ENCODE peak calls at places on chromosomes 4 and X, in seven cellular contexts. L is skeletal muscle cell; Z is cardiac muscle cell; A is effector memory CD4-positive, alpha-beta T cell; S is prostate gland; Q is astrocyte of the cerebellum; N is vagina. P is an unnamed sample.

GRCh38 chrX:40010550-40011364 is 87.0 kb downstream of the BCOR start:
- DNase-seq in A (no peak), Q (no peak), N (no peak), S (no peak), L (no peak), Z (no peak), P (no peak)

GRCh38 chrX:51902651-51903050 is 9.2 kb downstream of the MAGED1 start:
- DNase-seq in N (no peak), S (no peak), Z (no peak), A (no peak), L (no peak), Q (no peak), P (no peak)

GRCh38 chrX:138945219-138945618 is 233.7 kb upstream of the FGF13 start:
- DNase-seq in S (no peak), Z (no peak), L (no peak), Q (no peak), A (no peak), N (no peak), P (no peak)

GRCh38 chr4:63728480-63729177 is 680.6 kb downstream of the TECRL start:
- DNase-seq in S (no peak), A (no peak), L (no peak), Z (no peak), N (no peak), Q (no peak), P (no peak)

GRCh38 chr4:61086979-61087378 is 113.1 kb upstream of the ADGRL3 start:
- DNase-seq in A (no peak), N (no peak), L (no peak), Q (no peak), Z (no peak), S (no peak), P (no peak)

GRCh38 chr4:145453163-145453520 is 28.5 kb upstream of the SMAD1 start:
- DNase-seq in A (no peak), N (no peak), Z (no peak), S (no peak), L (no peak), Q (no peak), P (no peak)

GRCh38 chrX:13837290-13837745 is 20.4 kb upstream of the GPM6B start:
- DNase-seq in A (no peak), L (no peak), Z (no peak), S (no peak), N (no peak), Q (no peak), P (peak)

GRCh38 chrX:118974908-118975671 is 672 bp downstream of the LONRF3 start:
- DNase-seq in S (peak), N (no peak), Z (peak), Q (no peak), L (no peak), A (peak), P (no peak)

GRCh38 chrX:153969904-153970397 is 1.7 kb downstream of the HCFC1 start:
- DNase-seq in S (no peak), N (no peak), A (no peak), Q (no peak), Z (no peak), L (no peak), P (no peak)

GRCh38 chr4:107978716-107979451 is 10.8 kb upstream of the HADH start:
- DNase-seq in Z (no peak), S (no peak), A (no peak), N (no peak), Q (no peak), L (no peak), P (peak)

GRCh38 chr4:57401586-57401985 is 291.4 kb upstream of the IGFBP7 start:
- DNase-seq in Z (no peak), A (no peak), S (no peak), L (no peak), Q (no peak), N (no peak), P (no peak)

GRCh38 chr4:39446842-39447573 is 11.7 kb downstream of the RPL9 start:
- DNase-seq in Q (peak), N (no peak), A (peak), L (no peak), S (peak), Z (peak), P (peak)

GRCh38 chr4:184960505-184960971 is 57.8 kb upstream of the HELT start:
- DNase-seq in Q (no peak), L (no peak), A (no peak), Z (peak), S (peak), N (peak), P (no peak)

GRCh38 chr4:36111180-36111579 is 133.1 kb downstream of the ARAP2 start:
- DNase-seq in Q (peak), S (no peak), L (peak), Z (no peak), N (no peak), A (no peak), P (no peak)

GRCh38 chr4:123393696-123394095 is 2.9 kb upstream of the SPRY1 start:
- DNase-seq in Q (no peak), S (no peak), Z (no peak), L (no peak), N (no peak), A (no peak), P (no peak)

GRCh38 chr4:190019023-190019858 is 7.8 kb downstream of the FRG2 start:
- DNase-seq in S (no peak), Z (no peak), N (no peak), L (no peak), Q (no peak), A (no peak), P (no peak)

GRCh38 chrX:51743179-51743957 is at the start of gene GSPT2:
- DNase-seq in A (peak), L (peak), S (peak), N (no peak), Z (peak), Q (peak), P (peak)

GRCh38 chr4:189062047-189062820 is 878.4 kb upstream of the FRG1 start:
- DNase-seq in Z (no peak), S (no peak), A (no peak), L (no peak), N (no peak), Q (no peak), P (no peak)

GRCh38 chr4:108166038-108166437 is 2.7 kb downstream of the LEF1 start:
- DNase-seq in N (no peak), L (no peak), A (no peak), S (no peak), Q (no peak), Z (no peak), P (no peak)

GRCh38 chrX:131405497-131405896 is 116.4 kb upstream of the IGSF1 start:
- DNase-seq in S (no peak), A (no peak), L (no peak), Z (no peak), Q (no peak), N (no peak), P (no peak)

GRCh38 chrX:129790146-129790545 is 10.4 kb downstream of the SASH3 start:
- DNase-seq in N (no peak), Z (no peak), S (no peak), L (no peak), Q (no peak), A (no peak), P (no peak)

GRCh38 chr4:47930971-47931804 is 16.8 kb upstream of the NFXL1 start:
- DNase-seq in N (no peak), A (no peak), Z (peak), L (peak), Q (peak), S (no peak), P (no peak)

GRCh38 chr4:8398347-8398746 is 42.2 kb downstream of the ACOX3 start:
- DNase-seq in A (no peak), Q (no peak), Z (no peak), S (no peak), N (no peak), L (no peak), P (no peak)

GRCh38 chr4:2483237-2483636 is 14.3 kb downstream of the RNF4 start:
- DNase-seq in Q (no peak), A (no peak), N (no peak), S (no peak), L (no peak), Z (no peak), P (no peak)

GRCh38 chr4:74873545-74874295 is 59.2 kb upstream of the PARM1 start:
- DNase-seq in L (no peak), N (no peak), S (no peak), Q (no peak), A (no peak), Z (peak), P (no peak)

GRCh38 chr4:125582302-125582701 is 267.5 kb downstream of the FAT4 start:
- DNase-seq in S (no peak), Z (peak), L (peak), Q (no peak), A (no peak), N (no peak), P (no peak)

GRCh38 chr4:18041114-18041513 is 19.6 kb upstream of the LCORL start:
- DNase-seq in Q (no peak), A (no peak), Z (peak), N (no peak), L (no peak), S (no peak), P (no peak)

GRCh38 chr4:1603413-1604135 is 80.5 kb downstream of the FAM53A start:
- DNase-seq in A (no peak), S (no peak), Q (no peak), N (no peak), Z (no peak), L (no peak), P (no peak)

GRCh38 chrX:39854772-39855747 is 242.7 kb downstream of the BCOR start:
- DNase-seq in Z (no peak), N (no peak), A (peak), Q (no peak), L (no peak), S (no peak), P (no peak)

GRCh38 chrX:30949554-30949953 is 60.5 kb upstream of the TAB3 start:
- DNase-seq in S (no peak), L (no peak), N (no peak), Q (no peak), Z (no peak), A (no peak), P (no peak)

GRCh38 chr4:22969314-22969896 is 276.7 kb downstream of the GBA3 start:
- DNase-seq in Z (peak), Q (peak), S (no peak), A (no peak), N (no peak), L (peak), P (no peak)
- H3K4me3 ChIP-seq in Z (no peak), Q (no peak), S (no peak), A (no peak), N (no peak), L (no peak), P (no peak)

GRCh38 chrX:100829730-100830129 is 9.5 kb downstream of the CSTF2 start:
- DNase-seq in A (no peak), Q (no peak), S (no peak), L (peak), N (no peak), Z (peak), P (no peak)

GRCh38 chrX:100830143-100830542 is 10.0 kb downstream of the CSTF2 start:
- DNase-seq in L (no peak), A (no peak), S (no peak), Q (no peak), Z (no peak), N (no peak), P (no peak)

GRCh38 chrX:100831219-100831946 is 11.2 kb downstream of the CSTF2 start:
- DNase-seq in L (no peak), Q (no peak), A (no peak), S (no peak), Z (no peak), N (no peak), P (no peak)

GRCh38 chrX:100830547-100830946 is 10.4 kb downstream of the CSTF2 start:
- DNase-seq in Z (no peak), S (no peak), N (no peak), A (no peak), Q (no peak), L (no peak), P (no peak)
- H3K4me3 ChIP-seq in Z (no peak), S (no peak), N (no peak), A (no peak), Q (no peak), L (no peak), P (no peak)

GRCh38 chr4:109801099-109801789 is 555 bp downstream of the CFI start:
- DNase-seq in Q (no peak), A (no peak), N (no peak), L (no peak), S (no peak), Z (peak), P (no peak)
- H3K4me3 ChIP-seq in Q (peak), A (no peak), N (no peak), L (no peak), S (no peak), Z (no peak), P (peak)

GRCh38 chr4:3721186-3721585 is 45.0 kb upstream of the ADRA2C start:
- DNase-seq in L (no peak), N (no peak), A (no peak), Z (no peak), Q (no peak), S (no peak), P (no peak)
- H3K4me3 ChIP-seq in L (no peak), N (no peak), A (no peak), Z (no peak), Q (no peak), S (no peak), P (no peak)

GRCh38 chrX:84363674-84364073 is 138.6 kb downstream of the HDX start:
- DNase-seq in S (no peak), L (no peak), N (no peak), A (no peak), Z (no peak), Q (no peak), P (no peak)
- H3K4me3 ChIP-seq in S (no peak), L (no peak), N (peak), A (no peak), Z (no peak), Q (no peak), P (no peak)

DNA sequence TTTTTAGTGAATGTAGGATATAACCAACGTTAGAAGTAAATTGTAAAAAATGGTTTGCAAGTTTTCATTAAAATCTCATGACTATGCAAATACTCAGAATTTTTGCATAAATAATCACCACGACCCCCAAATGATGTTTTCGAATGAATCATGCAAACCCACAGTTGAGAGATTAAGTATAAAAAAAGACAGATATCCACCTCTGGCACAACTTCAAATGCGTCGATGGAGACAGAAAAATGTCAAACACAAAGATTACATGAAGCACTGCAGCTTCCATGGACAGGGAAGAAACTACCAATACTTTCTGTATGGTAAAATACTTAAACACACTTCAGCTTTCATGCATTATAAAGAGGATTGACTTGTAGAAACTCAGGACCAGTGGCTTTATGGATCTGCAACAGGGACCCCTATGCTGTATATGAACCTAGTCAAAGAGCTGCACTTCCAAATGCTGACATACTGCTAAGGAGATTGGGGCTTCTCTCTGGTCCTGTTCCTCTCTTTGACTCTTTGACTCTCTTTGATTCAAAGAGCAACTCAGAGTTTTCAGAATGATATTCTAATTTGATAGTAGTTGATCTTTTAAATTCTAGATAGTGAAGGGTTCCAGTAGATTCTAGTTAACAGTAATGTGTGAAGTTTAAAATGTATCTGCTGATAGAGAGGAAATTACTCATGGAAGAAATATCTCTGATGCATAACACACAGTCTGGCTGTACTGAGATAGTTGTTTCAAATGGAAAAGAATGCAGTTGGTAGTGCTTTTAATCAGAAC is 238.9 kb downstream of the RASL11B start:
- DNase-seq in A (no peak), N (no peak), Z (peak), S (no peak), Q (peak), L (peak), P (no peak)
- H3K4me3 ChIP-seq in A (no peak), N (no peak), Z (no peak), S (no peak), Q (no peak), L (peak), P (no peak)

GRCh38 chr4:149486861-149487260 is 328.8 kb downstream of the IQCM start:
- DNase-seq in L (no peak), Q (no peak), A (no peak), Z (no peak), S (no peak), N (no peak), P (no peak)
- H3K4me3 ChIP-seq in L (no peak), Q (no peak), A (no peak), Z (no peak), S (no peak), N (no peak), P (no peak)

GRCh38 chr4:168630445-168631187 is 133.8 kb downstream of the PALLD start:
- DNase-seq in A (no peak), L (peak), S (no peak), Z (peak), N (no peak), Q (peak), P (no peak)

GRCh38 chr4:168633474-168633873 is 136.6 kb downstream of the PALLD start:
- DNase-seq in S (no peak), Q (no peak), L (no peak), Z (no peak), A (no peak), N (no peak), P (no peak)

GRCh38 chr4:168633071-168633470 is 136.2 kb downstream of the PALLD start:
- DNase-seq in Q (no peak), N (no peak), A (no peak), S (no peak), Z (no peak), L (no peak), P (no peak)

GRCh38 chr4:168631241-168632151 is 134.6 kb downstream of the PALLD start:
- DNase-seq in L (peak), N (no peak), Z (peak), S (peak), A (no peak), Q (peak), P (no peak)

DNA sequence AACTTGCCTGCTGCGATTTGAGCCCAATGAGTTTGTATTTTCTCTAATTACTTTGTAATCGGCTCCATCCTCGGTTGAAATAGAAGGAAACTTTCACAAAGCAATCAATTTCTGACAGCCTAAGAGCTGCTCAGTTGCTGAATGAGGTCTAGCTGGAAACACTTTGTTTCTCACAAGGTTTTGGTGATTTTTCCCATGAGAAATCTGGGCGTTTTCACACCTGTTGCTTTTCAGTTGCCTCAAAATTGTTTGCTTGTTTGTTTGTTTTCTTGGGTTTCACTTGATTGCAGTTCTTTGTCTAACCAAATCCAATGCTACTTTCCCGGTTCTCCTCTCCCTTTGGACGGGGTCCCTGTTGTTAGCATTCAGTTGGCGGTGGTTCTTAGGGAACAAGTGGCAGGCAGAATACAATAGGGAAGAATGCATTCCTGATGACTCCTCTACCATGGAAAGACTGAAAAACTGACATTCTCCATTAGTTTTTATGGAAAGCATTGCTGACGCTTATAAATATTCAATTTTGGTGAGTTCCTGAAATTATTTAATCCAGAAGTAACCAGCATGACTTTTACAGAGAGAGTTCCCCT is 135.5 kb downstream of the PALLD start:
- DNase-seq in N (no peak), Z (no peak), L (no peak), A (no peak), S (no peak), Q (no peak), P (no peak)
- H3K4me3 ChIP-seq in N (peak), Z (peak), L (peak), A (no peak), S (peak), Q (peak), P (peak)